ENCODE peak calls at places on chromosomes 7 and 10, in seven cellular contexts. U is K562, A is psoas muscle, Q is right lobe of liver, Y is GM23338, S is upper lobe of right lung, B is A549. Z is an unnamed sample. For H3K4me1, the result is how much of the 10 kb centered on the place peaks cover.

GRCh38 chr10:61974611-61975010 is 73.1 kb downstream of the ARID5B start:
- DNase-seq in U (no peak), A (peak), Q (no peak), Y (no peak), S (no peak), B (no peak), Z (peak)

GRCh38 chr7:55242613-55243012 is 122.5 kb upstream of the LANCL2 start:
- DNase-seq in U (no peak), A (no peak), Q (no peak), Y (no peak), S (no peak), B (no peak), Z (no peak)

GRCh38 chr10:14834588-14834987 is 3.2 kb downstream of the CDNF start:
- DNase-seq in U (no peak), A (no peak), Q (no peak), Y (peak), S (no peak), B (no peak), Z (no peak)

GRCh38 chr10:82722273-82722672 is 847.3 kb downstream of the NRG3 start:
- DNase-seq in U (no peak), A (no peak), Q (no peak), Y (no peak), S (no peak), B (no peak), Z (no peak)

GRCh38 chr7:20408467-20408826 is 77.7 kb downstream of the ITGB8 start:
- DNase-seq in U (no peak), A (no peak), Q (no peak), Y (no peak), S (no peak), B (no peak), Z (no peak)

GRCh38 chr7:159144756-159145543 is at the start of gene VIPR2:
- DNase-seq in U (no peak), A (peak), Q (no peak), Y (peak), S (no peak), B (no peak), Z (no peak)

GRCh38 chr10:99329238-99329890 is at the start of gene CNNM1:
- DNase-seq in U (no peak), A (no peak), Q (peak), Y (peak), S (peak), B (peak), Z (no peak)

GRCh38 chr10:31700222-31700621 is 228.4 kb downstream of the ARHGAP12 start:
- DNase-seq in U (no peak), A (no peak), Q (peak), Y (no peak), S (no peak), B (no peak), Z (no peak)

GRCh38 chr7:121071132-121071531 is 82.6 kb downstream of the CPED1 start:
- DNase-seq in U (no peak), A (no peak), Q (no peak), Y (no peak), S (no peak), B (no peak), Z (no peak)

GRCh38 chr7:136523581-136523980 is 344.9 kb upstream of the CHRM2 start:
- DNase-seq in U (no peak), A (no peak), Q (no peak), Y (no peak), S (no peak), B (no peak), Z (no peak)

GRCh38 chr7:3301831-3302618 is 973 bp downstream of the SDK1 start:
- DNase-seq in U (peak), A (no peak), Q (peak), Y (peak), S (no peak), B (peak), Z (no peak)

GRCh38 chr10:13703997-13704536 is 117.3 kb downstream of the PRPF18 start:
- DNase-seq in U (no peak), A (no peak), Q (no peak), Y (no peak), S (no peak), B (no peak), Z (no peak)

GRCh38 chr10:123847686-123848432 is 43.7 kb downstream of the CPXM2 start:
- DNase-seq in U (no peak), A (no peak), Q (no peak), Y (no peak), S (no peak), B (peak), Z (no peak)

GRCh38 chr10:89278034-89278535 is 23.8 kb upstream of the IFIT2 start:
- DNase-seq in U (no peak), A (no peak), Q (no peak), Y (no peak), S (no peak), B (peak), Z (peak)

GRCh38 chr10:44313706-44314307 is 71.1 kb downstream of the CXCL12 start:
- DNase-seq in U (no peak), A (no peak), Q (no peak), Y (no peak), S (no peak), B (no peak), Z (no peak)

GRCh38 chr10:13724484-13724883 is 137.7 kb downstream of the PRPF18 start:
- DNase-seq in U (no peak), A (no peak), Q (no peak), Y (no peak), S (no peak), B (no peak), Z (no peak)

GRCh38 chr10:86971146-86971991 is 3.1 kb downstream of the ADIRF start:
- DNase-seq in U (no peak), A (peak), Q (peak), Y (peak), S (peak), B (peak), Z (no peak)

GRCh38 chr7:103150192-103150591 is 1.3 kb upstream of the NAPEPLD start:
- DNase-seq in U (no peak), A (no peak), Q (no peak), Y (no peak), S (no peak), B (no peak), Z (no peak)

GRCh38 chr10:44004913-44005787 is 356.5 kb upstream of the ZNF32 start:
- DNase-seq in U (no peak), A (no peak), Q (no peak), Y (no peak), S (no peak), B (no peak), Z (no peak)

GRCh38 chr7:42739591-42739990 is 172.3 kb downstream of the C7orf25 start:
- DNase-seq in U (no peak), A (peak), Q (no peak), Y (no peak), S (no peak), B (no peak), Z (no peak)

GRCh38 chr7:93036807-93037206 is 81.0 kb downstream of the SAMD9 start:
- DNase-seq in U (no peak), A (no peak), Q (no peak), Y (no peak), S (no peak), B (no peak), Z (no peak)

GRCh38 chr7:94176694-94177200 is 172.6 kb upstream of the BET1 start:
- DNase-seq in U (no peak), A (no peak), Q (no peak), Y (no peak), S (no peak), B (no peak), Z (no peak)

GRCh38 chr7:100942038-100942774 is 7.1 kb upstream of the MUC3A start:
- DNase-seq in U (no peak), A (no peak), Q (no peak), Y (no peak), S (no peak), B (peak), Z (no peak)

GRCh38 chr10:32412499-32412853 is 33.5 kb upstream of the CCDC7 start:
- DNase-seq in U (no peak), A (no peak), Q (no peak), Y (no peak), S (no peak), B (no peak), Z (no peak)

GRCh38 chr10:112778579-112778978 is 171.5 kb upstream of the TCF7L2 start:
- DNase-seq in U (no peak), A (no peak), Q (no peak), Y (no peak), S (no peak), B (no peak), Z (no peak)

DNA sequence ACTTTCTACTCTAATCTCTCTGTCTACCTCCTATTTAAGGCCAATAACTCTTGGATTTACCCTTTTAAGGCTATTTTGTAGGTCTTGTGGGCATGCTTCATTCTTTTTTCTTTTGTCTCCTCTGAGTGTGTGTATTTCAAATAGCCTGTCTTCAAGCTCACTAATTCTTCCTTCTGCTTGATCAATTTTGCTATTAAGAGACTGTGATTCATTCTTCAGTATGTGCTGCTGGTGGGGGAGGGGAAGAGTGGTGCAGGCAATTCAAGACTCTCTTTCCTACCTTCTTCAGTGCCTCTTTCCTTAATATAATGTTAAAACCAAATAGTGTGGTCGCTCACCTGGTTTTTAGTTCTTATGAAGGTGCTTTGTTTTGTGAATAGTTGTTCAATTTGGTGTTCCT is 20.0 kb downstream of the ABCB1 start:
- DNase-seq in U (no peak), A (no peak), Q (no peak), Y (no peak), S (no peak), B (no peak), Z (no peak)
- H3K4me1 ChIP-seq in U (under half), A (under half), Q (under half), Y (under half), S (under half), B (under half), Z (under half)

DNA sequence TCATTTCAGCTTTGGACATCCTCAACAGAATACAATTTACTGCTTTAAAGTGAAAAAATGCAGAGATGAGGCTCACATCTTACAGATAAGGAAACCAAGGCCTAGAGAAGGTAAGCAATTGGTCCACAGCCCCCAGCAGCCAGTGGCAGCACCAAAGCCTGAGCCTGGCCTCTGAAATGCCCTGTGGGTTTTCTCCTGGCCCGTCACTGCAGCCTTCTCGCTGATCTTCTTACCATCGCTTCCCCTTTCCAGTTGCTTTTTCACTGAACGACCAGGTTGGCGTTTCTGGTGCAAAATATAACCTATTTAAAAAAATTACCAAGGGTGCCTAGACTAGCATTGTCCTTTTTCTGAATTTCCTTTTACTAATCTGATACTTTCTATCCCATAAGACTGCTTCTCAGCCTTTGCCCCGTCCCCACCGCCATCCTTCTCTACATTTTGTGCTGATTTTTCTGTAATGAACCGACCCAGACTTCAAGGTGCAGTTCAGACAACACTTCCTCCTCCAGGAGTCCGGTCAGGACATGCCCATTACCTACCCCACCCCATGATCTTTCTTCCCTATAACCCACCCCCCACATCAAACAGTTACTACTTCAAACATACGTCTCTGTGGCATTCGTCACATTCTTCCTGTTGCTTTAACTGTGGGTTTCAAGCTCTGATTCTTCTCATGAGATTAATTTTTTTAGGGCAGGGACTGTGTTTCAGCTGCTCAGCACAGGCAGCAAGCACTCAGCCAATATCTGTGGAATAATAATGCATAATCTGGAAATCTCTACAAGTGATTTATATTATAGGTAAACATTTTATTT is 289.4 kb downstream of the DNAJB6 start:
- DNase-seq in U (no peak), A (no peak), Q (no peak), Y (no peak), S (no peak), B (no peak), Z (no peak)
- H3K4me3 ChIP-seq in U (no peak), A (no peak), Q (no peak), Y (no peak), S (no peak), B (no peak), Z (no peak)

GRCh38 chr7:82017334-82017943 is 247.6 kb upstream of the HGF start:
- DNase-seq in U (no peak), A (no peak), Q (no peak), Y (peak), S (no peak), B (peak), Z (no peak)
- TF ChIP-seq CTCF in U (no peak), A (peak), Q (peak), Y (peak), S (peak), B (peak), Z (peak)

GRCh38 chr7:155378580-155378934 is 79.4 kb upstream of the EN2 start:
- DNase-seq in U (no peak), A (no peak), Q (no peak), Y (no peak), S (no peak), B (no peak), Z (no peak)
- H3K4me1 ChIP-seq in U (under half), A (under half), Q (under half), Y (under half), S (under half), B (under half), Z (under half)

GRCh38 chr10:35765039-35765662 is 123.1 kb upstream of the FZD8 start:
- DNase-seq in U (no peak), A (peak), Q (peak), Y (peak), S (peak), B (no peak), Z (no peak)
- H3K4me3 ChIP-seq in U (peak), A (no peak), Q (peak), Y (peak), S (peak), B (no peak), Z (no peak)

GRCh38 chr7:116940689-116941088 is 12.6 kb upstream of the ST7 start:
- DNase-seq in U (no peak), A (no peak), Q (no peak), Y (no peak), S (no peak), B (no peak), Z (no peak)
- TF ChIP-seq CTCF in U (no peak), A (no peak), Q (no peak), Y (no peak), S (no peak), B (no peak), Z (no peak)